ENCODE peak calls at places on chromosome 3, in five cellular contexts. J is H9, C is IMR-90, L is mesendoderm, D is neuronal stem cell. A is an unnamed sample.
A peak's percentile ranks its signal among the peaks of the same experiment; 100 is the strongest.

GRCh38 chr3:111810909-111811308 is 48.2 kb upstream of the PHLDB2 start:
- DNase-seq in J (no peak), C (peak; percentile 94), L (no peak), D (no peak), A (peak; percentile 79)

GRCh38 chr3:45317710-45318109 is 70.7 kb upstream of the LARS2 start:
- DNase-seq in J (no peak), C (no peak), L (no peak), D (no peak), A (no peak)

GRCh38 chr3:14460342-14461005 is 58.1 kb downstream of the SLC6A6 start:
- DNase-seq in J (no peak), C (peak; percentile 93), L (no peak), D (no peak), A (peak; percentile 55)

GRCh38 chr3:114557791-114558190 is 264.0 kb downstream of the TIGIT start:
- DNase-seq in J (no peak), C (peak; percentile 56), L (no peak), D (no peak), A (no peak)

GRCh38 chr3:11211531-11212300 is 57.4 kb downstream of the HRH1 start:
- DNase-seq in J (no peak), C (peak; percentile 46), L (peak; percentile 20), D (no peak), A (peak; percentile 22)

GRCh38 chr3:102361013-102361412 is 73.8 kb upstream of the ZPLD1 start:
- DNase-seq in J (no peak), C (no peak), L (no peak), D (no peak), A (no peak)

GRCh38 chr3:128278761-128279593 is 125.7 kb downstream of the EEFSEC start:
- DNase-seq in J (peak; percentile 58), C (peak; percentile 82), L (peak; percentile 31), D (peak; percentile 26), A (peak; percentile 71)

GRCh38 chr3:24483873-24484272 is 10.8 kb downstream of the THRB start:
- DNase-seq in J (no peak), C (no peak), L (no peak), D (no peak), A (no peak)

GRCh38 chr3:83633758-83634157 is 1325.0 kb upstream of the CADM2 start:
- DNase-seq in J (no peak), C (no peak), L (no peak), D (no peak), A (no peak)

GRCh38 chr3:196219194-196219969 is 3.0 kb downstream of the SLC51A start:
- DNase-seq in J (no peak), C (peak; percentile 88), L (peak; percentile 78), D (no peak), A (peak; percentile 91)

GRCh38 chr3:58271901-58272501 is 34.0 kb upstream of the RPP14 start:
- DNase-seq in J (no peak), C (peak; percentile 93), L (no peak), D (no peak), A (peak; percentile 81)

GRCh38 chr3:183018416-183019192 is 38.3 kb upstream of the DCUN1D1 start:
- DNase-seq in J (no peak), C (no peak), L (no peak), D (no peak), A (no peak)

GRCh38 chr3:152466784-152467183 is 198.1 kb downstream of the MBNL1 start:
- DNase-seq in J (no peak), C (peak; percentile 74), L (no peak), D (no peak), A (peak; percentile 45)

GRCh38 chr3:169619793-169620192 is 43.7 kb downstream of the MECOM start:
- DNase-seq in J (peak; percentile 43), C (no peak), L (peak; percentile 28), D (no peak), A (no peak)

GRCh38 chr3:169623971-169624370 is 39.5 kb downstream of the MECOM start:
- DNase-seq in J (no peak), C (no peak), L (no peak), D (no peak), A (no peak)

GRCh38 chr3:169613895-169614294 is 49.6 kb downstream of the MECOM start:
- DNase-seq in J (no peak), C (no peak), L (no peak), D (no peak), A (no peak)

GRCh38 chr3:169615833-169616232 is 47.7 kb downstream of the MECOM start:
- DNase-seq in J (no peak), C (no peak), L (no peak), D (no peak), A (no peak)

DNA sequence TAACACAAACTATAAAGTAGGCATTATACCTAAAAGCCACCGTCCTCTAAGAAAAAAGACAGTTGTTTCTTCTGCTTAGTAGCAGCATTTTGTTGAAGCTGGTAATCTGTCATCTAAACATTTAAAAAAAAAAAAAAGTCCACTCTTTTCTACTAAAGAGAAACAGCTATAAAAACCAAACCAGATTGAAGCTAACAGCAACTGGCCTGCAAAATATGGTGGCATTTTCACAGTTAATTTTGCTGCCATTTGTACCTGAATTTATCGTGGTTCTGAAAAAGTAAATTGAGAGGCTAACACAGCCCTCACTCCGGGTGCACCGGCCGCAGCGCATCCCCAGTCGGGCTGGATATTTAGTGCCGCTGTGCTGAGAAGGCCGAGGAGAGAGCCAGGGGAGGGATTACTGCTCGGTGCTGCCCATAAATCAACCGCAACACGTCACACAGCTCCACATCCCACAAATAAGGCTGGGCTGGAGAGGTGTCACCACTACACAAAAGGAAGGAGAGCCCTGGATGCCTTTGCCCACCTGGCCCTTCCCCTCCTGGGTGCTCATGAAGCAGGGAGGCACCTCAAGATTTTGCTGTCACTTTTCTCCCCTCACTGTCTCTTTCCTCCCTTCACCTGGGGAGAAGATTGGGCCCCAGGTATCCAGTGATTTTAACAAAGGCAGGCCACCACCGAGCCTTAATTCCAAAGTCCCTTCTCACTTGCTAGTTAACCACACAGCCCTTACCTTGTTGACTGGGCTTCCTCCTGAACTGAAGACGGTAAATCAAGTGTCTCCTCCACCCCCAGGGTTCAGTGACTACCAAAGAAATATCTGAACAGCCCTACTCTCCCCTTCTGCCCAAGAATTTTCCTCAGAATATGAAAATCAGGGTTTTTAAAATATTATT is 44.4 kb downstream of the MECOM start:
- DNase-seq in J (no peak), C (no peak), L (no peak), D (no peak), A (no peak)
- H3K18ac ChIP-seq in J (no peak overlapping the region), C (no peak overlapping the region), L (no peak overlapping the region), D (no peak overlapping the region), A (no peak overlapping the region)

GRCh38 chr3:50156991-50157493 is 1.9 kb downstream of the SEMA3F start:
- DNase-seq in J (peak; percentile 75), C (peak; percentile 40), L (no peak), D (no peak), A (peak; percentile 37)

GRCh38 chr3:50155491-50155878 is 361 bp downstream of the SEMA3F start:
- DNase-seq in J (no peak), C (no peak), L (no peak), D (no peak), A (no peak)

GRCh38 chr3:50156549-50156948 is 1.4 kb downstream of the SEMA3F start:
- DNase-seq in J (no peak), C (no peak), L (no peak), D (no peak), A (no peak)

GRCh38 chr3:50154840-50155490 is at the start of gene SEMA3F:
- DNase-seq in J (peak; percentile 68), C (peak; percentile 56), L (peak; percentile 73), D (peak; percentile 76), A (peak; percentile 74)

DNA sequence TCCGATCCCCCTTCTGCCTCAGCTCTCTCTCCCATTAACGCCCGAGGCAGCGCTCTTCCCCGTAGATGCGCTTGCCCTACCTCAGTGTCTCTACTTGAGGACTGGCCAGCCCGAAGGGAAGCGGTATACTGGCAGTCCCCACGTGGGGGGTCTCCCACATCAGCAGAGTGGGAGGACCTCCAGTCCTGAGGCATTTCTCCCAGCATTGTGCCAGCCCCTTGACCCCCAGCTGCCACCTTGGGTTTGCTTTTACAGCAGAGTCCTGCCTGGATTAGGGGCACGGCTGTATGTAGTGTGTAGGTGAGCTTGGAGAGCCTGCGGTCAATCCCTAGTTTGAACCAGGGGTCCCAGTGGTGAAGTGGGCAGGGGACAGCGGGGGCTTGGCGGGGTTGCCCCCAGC is 767 bp downstream of the SEMA3F start:
- DNase-seq in J (no peak), C (no peak), L (no peak), D (no peak), A (peak; percentile 28)
- H3K18ac ChIP-seq in J (no peak overlapping the region), C (no peak overlapping the region), L (peak overlapping the region; percentile 60), D (peak overlapping the region; percentile 96), A (no peak overlapping the region)

GRCh38 chr3:108222813-108223307 is 636 bp upstream of the IFT57 start:
- DNase-seq in J (no peak), C (peak; percentile 18), L (peak; percentile 11), D (peak; percentile 15), A (no peak)
- H3K18ac ChIP-seq in J (no peak overlapping the region), C (peak overlapping the region; percentile 22), L (no peak overlapping the region), D (no peak overlapping the region), A (no peak overlapping the region)

DNA sequence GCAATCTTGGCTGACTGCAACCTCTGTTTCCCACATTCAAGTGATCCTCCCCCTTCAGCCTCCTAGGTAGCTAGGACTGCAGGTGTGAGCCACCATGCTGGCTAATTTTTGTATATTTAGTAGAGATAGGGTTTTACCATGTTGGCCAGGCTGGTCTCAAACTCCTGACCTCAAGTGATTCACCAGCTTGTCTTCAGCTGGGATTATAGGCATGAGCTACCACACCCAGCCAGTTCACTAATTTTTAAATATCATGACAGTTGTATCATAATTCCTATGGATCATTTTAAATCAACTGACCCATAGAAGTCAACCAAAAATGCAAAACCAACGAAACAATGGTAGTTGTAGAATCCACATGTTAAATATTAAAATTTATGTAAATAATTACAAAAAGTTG is 35.1 kb downstream of the RAF1 start:
- DNase-seq in J (no peak), C (no peak), L (no peak), D (no peak), A (no peak)
- H3K18ac ChIP-seq in J (no peak overlapping the region), C (no peak overlapping the region), L (no peak overlapping the region), D (no peak overlapping the region), A (no peak overlapping the region)

GRCh38 chr3:99931059-99931458 is 113.4 kb downstream of the CMSS1 start:
- DNase-seq in J (no peak), C (no peak), L (no peak), D (no peak), A (no peak)

GRCh38 chr3:99928758-99929408 is 111.2 kb downstream of the CMSS1 start:
- DNase-seq in J (no peak), C (no peak), L (no peak), D (no peak), A (no peak)

GRCh38 chr3:99927651-99928390 is 110.2 kb downstream of the CMSS1 start:
- DNase-seq in J (peak; percentile 52), C (no peak), L (no peak), D (no peak), A (no peak)

GRCh38 chr3:99925584-99925983 is 107.9 kb downstream of the CMSS1 start:
- DNase-seq in J (no peak), C (peak; percentile 89), L (no peak), D (no peak), A (peak; percentile 77)

GRCh38 chr3:99929409-99930139 is 111.9 kb downstream of the CMSS1 start:
- DNase-seq in J (no peak), C (peak; percentile 59), L (peak; percentile 72), D (no peak), A (no peak)
- H3K18ac ChIP-seq in J (no peak overlapping the region), C (no peak overlapping the region), L (no peak overlapping the region), D (no peak overlapping the region), A (peak overlapping the region; percentile 5)

GRCh38 chr3:184710870-184711365 is 946 bp downstream of the MAGEF1 start:
- DNase-seq in J (no peak), C (no peak), L (no peak), D (no peak), A (peak; percentile 28)
- H3K18ac ChIP-seq in J (no peak overlapping the region), C (peak overlapping the region; percentile 57), L (peak overlapping the region; percentile 77), D (peak overlapping the region; percentile 100), A (peak overlapping the region; percentile 99)